ENCODE peak calls at places on chromosomes 12 and 14, in five cellular contexts. G is Daoy, I is upper lobe of right lung, A is DMS153, W is iris pigment epithelial cell. C is an unnamed sample.

GRCh38 chr14:94769413-94770250 is at the start of gene GSC:
- DNase-seq in A (no peak), G (peak; percentile 89), W (peak; percentile 48), I (no peak), C (peak; percentile 43)

GRCh38 chr14:89540830-89541470 is 123.9 kb upstream of the FOXN3 start:
- DNase-seq in W (peak; percentile 94), A (no peak), I (no peak), G (peak; percentile 17), C (no peak)

GRCh38 chr14:32509632-32510187 is 180.6 kb downstream of the AKAP6 start:
- DNase-seq in I (no peak), W (peak; percentile 100), A (peak; percentile 8), G (peak; percentile 81), C (no peak)

GRCh38 chr12:110585231-110585799 is 2.2 kb upstream of the PPTC7 start:
- DNase-seq in A (no peak), W (peak; percentile 54), G (peak; percentile 38), I (no peak), C (no peak)

GRCh38 chr14:35386673-35387125 is 17.9 kb downstream of the NFKBIA start:
- DNase-seq in I (no peak), W (peak; percentile 61), G (no peak), A (no peak), C (no peak)

GRCh38 chr12:80420075-80420474 is 24.0 kb upstream of the PTPRQ start:
- DNase-seq in A (no peak), I (no peak), W (no peak), G (no peak), C (no peak)

GRCh38 chr12:33813536-33813935 is 208.8 kb upstream of the ALG10 start:
- DNase-seq in I (no peak), G (no peak), W (no peak), A (no peak), C (no peak)

GRCh38 chr12:57679697-57680096 is 14.2 kb upstream of the OS9 start:
- DNase-seq in I (no peak), A (no peak), W (no peak), G (no peak), C (no peak)

GRCh38 chr12:125163148-125163547 is 97.9 kb downstream of the AACS start:
- DNase-seq in W (no peak), A (no peak), I (no peak), G (no peak), C (no peak)

GRCh38 chr12:87304406-87304805 is 724.8 kb downstream of the C12orf50 start:
- DNase-seq in G (no peak), A (no peak), W (no peak), I (no peak), C (no peak)

GRCh38 chr12:112167031-112167461 is 41.7 kb downstream of the TRAFD1 start:
- DNase-seq in A (no peak), G (no peak), I (no peak), W (no peak), C (no peak)

GRCh38 chr14:57822081-57822480 is 43.8 kb downstream of the SLC35F4 start:
- DNase-seq in I (no peak), W (no peak), A (no peak), G (no peak), C (no peak)

GRCh38 chr12:66014818-66015217 is 115.7 kb downstream of the LLPH start:
- DNase-seq in G (no peak), A (no peak), W (peak; percentile 74), I (no peak), C (no peak)

GRCh38 chr12:24600996-24601395 is 347.9 kb downstream of the BCAT1 start:
- DNase-seq in W (peak; percentile 88), A (no peak), G (peak; percentile 81), I (no peak), C (peak; percentile 59)

C was measured in SW 1271.